ENCODE peak calls at places on chromosomes 1 and 21, in six cellular contexts. One of them, this sample, is unnamed.
A peak's percentile ranks its signal among the peaks of the same experiment; 100 is the strongest.

GRCh38 chr1:62753031-62753965 is 30.6 kb upstream of the ATG4C start:
- DNase-seq in stimulated activated CD4-positive, alpha-beta T cell treated with anti-CD3 and anti-CD28 coated beads, Interleukin-2, amount 100 ng/mL, for 48 hours: no peak
- DNase-seq in stimulated activated naive CD4-positive, alpha-beta T cell treated with Interleukin-2 at 50 U/mL for 16 hours: no peak
- DNase-seq in activated T-cell treated with anti-CD3 and anti-CD28 coated beads, Interleukin-2, amount 50 U/mL, for 24 hours: no peak
- DNase-seq in neuronal stem cell: no peak
- DNase-seq in neural progenitor cell: no peak
- DNase-seq in this sample: no peak

GRCh38 chr21:32140212-32141008 is 138.4 kb downstream of the MIS18A start:
- DNase-seq in stimulated activated CD4-positive, alpha-beta T cell treated with anti-CD3 and anti-CD28 coated beads, Interleukin-2, amount 100 ng/mL, for 48 hours: no peak
- DNase-seq in stimulated activated naive CD4-positive, alpha-beta T cell treated with Interleukin-2 at 50 U/mL for 16 hours: no peak
- DNase-seq in activated T-cell treated with anti-CD3 and anti-CD28 coated beads, Interleukin-2, amount 50 U/mL, for 24 hours: no peak
- DNase-seq in neuronal stem cell: no peak
- DNase-seq in neural progenitor cell: no peak
- DNase-seq in this sample: no peak

GRCh38 chr1:226406401-226406881 is 1.5 kb downstream of the PARP1 start:
- DNase-seq in stimulated activated CD4-positive, alpha-beta T cell treated with anti-CD3 and anti-CD28 coated beads, Interleukin-2, amount 100 ng/mL, for 48 hours: no peak
- DNase-seq in stimulated activated naive CD4-positive, alpha-beta T cell treated with Interleukin-2 at 50 U/mL for 16 hours: no peak
- DNase-seq in activated T-cell treated with anti-CD3 and anti-CD28 coated beads, Interleukin-2, amount 50 U/mL, for 24 hours: no peak
- DNase-seq in neuronal stem cell: no peak
- DNase-seq in neural progenitor cell: peak; percentile 6
- DNase-seq in this sample: no peak

GRCh38 chr1:21560916-21561638 is 51.9 kb downstream of the ALPL start:
- DNase-seq in stimulated activated CD4-positive, alpha-beta T cell treated with anti-CD3 and anti-CD28 coated beads, Interleukin-2, amount 100 ng/mL, for 48 hours: no peak
- DNase-seq in stimulated activated naive CD4-positive, alpha-beta T cell treated with Interleukin-2 at 50 U/mL for 16 hours: no peak
- DNase-seq in activated T-cell treated with anti-CD3 and anti-CD28 coated beads, Interleukin-2, amount 50 U/mL, for 24 hours: no peak
- DNase-seq in neuronal stem cell: no peak
- DNase-seq in neural progenitor cell: no peak
- DNase-seq in this sample: no peak

GRCh38 chr1:16925635-16926490 is 4.1 kb downstream of the CROCC start:
- DNase-seq in stimulated activated CD4-positive, alpha-beta T cell treated with anti-CD3 and anti-CD28 coated beads, Interleukin-2, amount 100 ng/mL, for 48 hours: no peak
- DNase-seq in stimulated activated naive CD4-positive, alpha-beta T cell treated with Interleukin-2 at 50 U/mL for 16 hours: no peak
- DNase-seq in activated T-cell treated with anti-CD3 and anti-CD28 coated beads, Interleukin-2, amount 50 U/mL, for 24 hours: no peak
- DNase-seq in neuronal stem cell: no peak
- DNase-seq in neural progenitor cell: no peak
- DNase-seq in this sample: no peak

GRCh38 chr1:67722292-67722944 is 37.4 kb downstream of the GADD45A start:
- DNase-seq in stimulated activated CD4-positive, alpha-beta T cell treated with anti-CD3 and anti-CD28 coated beads, Interleukin-2, amount 100 ng/mL, for 48 hours: no peak
- DNase-seq in stimulated activated naive CD4-positive, alpha-beta T cell treated with Interleukin-2 at 50 U/mL for 16 hours: no peak
- DNase-seq in activated T-cell treated with anti-CD3 and anti-CD28 coated beads, Interleukin-2, amount 50 U/mL, for 24 hours: no peak
- DNase-seq in neuronal stem cell: no peak
- DNase-seq in neural progenitor cell: no peak
- DNase-seq in this sample: no peak

GRCh38 chr1:48671578-48671977 is 105.1 kb downstream of the BEND5 start:
- DNase-seq in stimulated activated CD4-positive, alpha-beta T cell treated with anti-CD3 and anti-CD28 coated beads, Interleukin-2, amount 100 ng/mL, for 48 hours: no peak
- DNase-seq in stimulated activated naive CD4-positive, alpha-beta T cell treated with Interleukin-2 at 50 U/mL for 16 hours: no peak
- DNase-seq in activated T-cell treated with anti-CD3 and anti-CD28 coated beads, Interleukin-2, amount 50 U/mL, for 24 hours: no peak
- DNase-seq in neuronal stem cell: no peak
- DNase-seq in neural progenitor cell: no peak
- DNase-seq in this sample: no peak

GRCh38 chr1:225408249-225408648 is 19.6 kb downstream of the LBR start:
- DNase-seq in stimulated activated CD4-positive, alpha-beta T cell treated with anti-CD3 and anti-CD28 coated beads, Interleukin-2, amount 100 ng/mL, for 48 hours: no peak
- DNase-seq in stimulated activated naive CD4-positive, alpha-beta T cell treated with Interleukin-2 at 50 U/mL for 16 hours: no peak
- DNase-seq in activated T-cell treated with anti-CD3 and anti-CD28 coated beads, Interleukin-2, amount 50 U/mL, for 24 hours: no peak
- DNase-seq in neuronal stem cell: no peak
- DNase-seq in neural progenitor cell: no peak
- DNase-seq in this sample: no peak

GRCh38 chr1:53442297-53442696 is 16.9 kb upstream of the DMRTB1 start:
- DNase-seq in stimulated activated CD4-positive, alpha-beta T cell treated with anti-CD3 and anti-CD28 coated beads, Interleukin-2, amount 100 ng/mL, for 48 hours: no peak
- DNase-seq in stimulated activated naive CD4-positive, alpha-beta T cell treated with Interleukin-2 at 50 U/mL for 16 hours: no peak
- DNase-seq in activated T-cell treated with anti-CD3 and anti-CD28 coated beads, Interleukin-2, amount 50 U/mL, for 24 hours: no peak
- DNase-seq in neuronal stem cell: no peak
- DNase-seq in neural progenitor cell: peak; percentile 61
- DNase-seq in this sample: no peak

GRCh38 chr1:206664740-206665139 is 20.0 kb upstream of the MAPKAPK2 start:
- DNase-seq in stimulated activated CD4-positive, alpha-beta T cell treated with anti-CD3 and anti-CD28 coated beads, Interleukin-2, amount 100 ng/mL, for 48 hours: no peak
- DNase-seq in stimulated activated naive CD4-positive, alpha-beta T cell treated with Interleukin-2 at 50 U/mL for 16 hours: no peak
- DNase-seq in activated T-cell treated with anti-CD3 and anti-CD28 coated beads, Interleukin-2, amount 50 U/mL, for 24 hours: no peak
- DNase-seq in neuronal stem cell: no peak
- DNase-seq in neural progenitor cell: no peak
- DNase-seq in this sample: no peak

GRCh38 chr21:34801519-34802132 is 132.8 kb downstream of the CLIC6 start:
- DNase-seq in stimulated activated CD4-positive, alpha-beta T cell treated with anti-CD3 and anti-CD28 coated beads, Interleukin-2, amount 100 ng/mL, for 48 hours: no peak
- DNase-seq in stimulated activated naive CD4-positive, alpha-beta T cell treated with Interleukin-2 at 50 U/mL for 16 hours: no peak
- DNase-seq in activated T-cell treated with anti-CD3 and anti-CD28 coated beads, Interleukin-2, amount 50 U/mL, for 24 hours: no peak
- DNase-seq in neuronal stem cell: no peak
- DNase-seq in neural progenitor cell: no peak
- DNase-seq in this sample: no peak

GRCh38 chr1:70195342-70195741 is 10.0 kb downstream of the LRRC40 start:
- DNase-seq in stimulated activated CD4-positive, alpha-beta T cell treated with anti-CD3 and anti-CD28 coated beads, Interleukin-2, amount 100 ng/mL, for 48 hours: no peak
- DNase-seq in stimulated activated naive CD4-positive, alpha-beta T cell treated with Interleukin-2 at 50 U/mL for 16 hours: no peak
- DNase-seq in activated T-cell treated with anti-CD3 and anti-CD28 coated beads, Interleukin-2, amount 50 U/mL, for 24 hours: no peak
- DNase-seq in neuronal stem cell: no peak
- DNase-seq in neural progenitor cell: no peak
- DNase-seq in this sample: no peak

GRCh38 chr1:53273526-53273925 is 35.2 kb upstream of the MAGOH start:
- DNase-seq in stimulated activated CD4-positive, alpha-beta T cell treated with anti-CD3 and anti-CD28 coated beads, Interleukin-2, amount 100 ng/mL, for 48 hours: no peak
- DNase-seq in stimulated activated naive CD4-positive, alpha-beta T cell treated with Interleukin-2 at 50 U/mL for 16 hours: no peak
- DNase-seq in activated T-cell treated with anti-CD3 and anti-CD28 coated beads, Interleukin-2, amount 50 U/mL, for 24 hours: no peak
- DNase-seq in neuronal stem cell: no peak
- DNase-seq in neural progenitor cell: no peak
- DNase-seq in this sample: no peak